ENCODE peak calls at places on chromosomes 12 and 14, in seven cellular contexts. O, H, D, Y, W, E and P are unnamed samples.

GRCh38 chr12:114288071-114288470 is 117.9 kb downstream of the TBX5 start:
- DNase-seq in E (peak), O (no peak), Y (no peak), W (no peak), H (no peak), D (no peak), P (peak)

GRCh38 chr14:86346818-86347384 is 817.0 kb downstream of the FLRT2 start:
- DNase-seq in E (no peak), W (no peak), Y (peak), D (no peak), O (no peak), H (no peak), P (no peak)

GRCh38 chr12:124675881-124676688 is 108.7 kb upstream of the NCOR2 start:
- DNase-seq in D (no peak), Y (peak), H (peak), W (no peak), O (no peak), E (peak), P (peak)

GRCh38 chr14:87181288-87181687 is 811.7 kb downstream of the GALC start:
- DNase-seq in O (no peak), D (no peak), E (peak), Y (no peak), W (no peak), H (no peak), P (no peak)

GRCh38 chr12:70418101-70418500 is 52.0 kb downstream of the KCNMB4 start:
- DNase-seq in H (no peak), W (no peak), Y (peak), D (no peak), E (peak), O (no peak), P (no peak)

GRCh38 chr12:128932521-128932920 is 79.2 kb downstream of the GLT1D1 start:
- DNase-seq in O (no peak), D (no peak), E (no peak), W (no peak), Y (no peak), H (no peak), P (no peak)

GRCh38 chr14:103607039-103607668 is 21.9 kb upstream of the KLC1 start:
- DNase-seq in Y (peak), D (peak), O (no peak), H (peak), E (peak), W (no peak), P (peak)

GRCh38 chr12:109720152-109720855 is 6.7 kb downstream of the FAM222A start:
- DNase-seq in E (no peak), H (peak), W (no peak), O (no peak), D (no peak), Y (no peak), P (peak)

GRCh38 chr14:28375295-28375694 is 391.3 kb upstream of the FOXG1 start:
- DNase-seq in D (no peak), O (no peak), H (peak), E (no peak), Y (peak), W (no peak), P (peak)

GRCh38 chr12:114799574-114800487 is 115.9 kb upstream of the TBX3 start:
- DNase-seq in Y (peak), H (no peak), E (peak), D (no peak), O (no peak), W (no peak), P (peak)

GRCh38 chr12:56334490-56334793 is 642 bp upstream of the PAN2 start:
- DNase-seq in D (no peak), Y (no peak), O (no peak), H (no peak), W (no peak), E (no peak), P (no peak)

GRCh38 chr12:67482751-67483661 is 165.5 kb upstream of the DYRK2 start:
- DNase-seq in D (peak), W (peak), E (peak), Y (peak), O (no peak), H (peak), P (peak)

GRCh38 chr14:75452900-75453816 is 25.3 kb downstream of the JDP2 start:
- DNase-seq in D (no peak), W (no peak), O (no peak), H (no peak), Y (peak), E (peak), P (peak)

GRCh38 chr12:62977879-62978278 is 42.9 kb upstream of the PPM1H start:
- DNase-seq in E (no peak), O (no peak), D (no peak), Y (no peak), H (no peak), W (no peak), P (no peak)

GRCh38 chr14:35361141-35361480 is 43.4 kb downstream of the NFKBIA start:
- DNase-seq in H (no peak), E (no peak), Y (no peak), O (no peak), D (no peak), W (no peak), P (no peak)

GRCh38 chr12:30822385-30823139 is 67.8 kb upstream of the CAPRIN2 start:
- DNase-seq in O (no peak), D (no peak), H (peak), Y (peak), W (peak), E (peak), P (peak)

GRCh38 chr14:103057028-103057371 is 349 bp downstream of the CDC42BPB start:
- DNase-seq in D (no peak), Y (no peak), W (no peak), O (no peak), E (peak), H (no peak), P (peak)

GRCh38 chr14:81435578-81436295 is 35.6 kb upstream of the STON2 start:
- DNase-seq in D (no peak), E (peak), Y (peak), H (no peak), W (peak), O (no peak), P (peak)

GRCh38 chr14:87264386-87264785 is 728.6 kb downstream of the GALC start:
- DNase-seq in H (no peak), O (no peak), Y (no peak), E (no peak), W (no peak), D (no peak), P (no peak)

GRCh38 chr14:105152794-105153241 is 15.8 kb downstream of the JAG2 start:
- DNase-seq in O (no peak), W (no peak), D (no peak), H (no peak), Y (no peak), E (no peak), P (no peak)

GRCh38 chr12:29640589-29641345 is 143.0 kb downstream of the TMTC1 start:
- DNase-seq in E (no peak), O (no peak), D (no peak), H (no peak), Y (peak), W (no peak), P (peak)